ENCODE peak calls at places on chromosomes 3 and 15, in six cellular contexts. Y, R, C, I, Z and G are unnamed samples.

GRCh38 chr3:129486057-129487035 is 42.1 kb upstream of the RHO start:
- ATAC-seq in I (no peak), Z (no peak), R (no peak), Y (no peak), C (peak; percentile 65), G (no peak)

GRCh38 chr15:85955501-85956391 is 123.9 kb upstream of the AGBL1 start:
- ATAC-seq in R (no peak), Y (no peak), C (peak; percentile 84), I (no peak), Z (no peak), G (no peak)

GRCh38 chr15:70806992-70807712 is 43.8 kb upstream of the UACA start:
- ATAC-seq in Z (no peak), C (no peak), Y (no peak), I (no peak), R (peak; percentile 62), G (peak; percentile 51)

GRCh38 chr15:64552281-64552948 is 92.0 kb downstream of the ZNF609 start:
- ATAC-seq in R (no peak), I (peak; percentile 71), Y (no peak), C (peak; percentile 56), Z (peak; percentile 46), G (no peak)

GRCh38 chr3:123025642-123026521 is 1.7 kb downstream of the SEMA5B start:
- ATAC-seq in I (no peak), C (no peak), Y (no peak), Z (no peak), R (no peak), G (no peak)

GRCh38 chr15:70974004-70974832 is 81.6 kb downstream of the LRRC49 start:
- ATAC-seq in Y (no peak), C (no peak), R (no peak), Z (no peak), I (no peak), G (no peak)

GRCh38 chr3:8663177-8664061 is 18.8 kb upstream of the SSUH2 start:
- ATAC-seq in Z (peak; percentile 89), Y (peak; percentile 67), C (peak; percentile 56), I (peak; percentile 97), R (peak; percentile 59), G (no peak)

GRCh38 chr15:33735637-33736247 is 232.6 kb upstream of the CHRM5 start:
- ATAC-seq in Z (peak; percentile 86), I (peak; percentile 87), C (peak; percentile 72), Y (peak; percentile 82), R (no peak), G (no peak)

GRCh38 chr3:171837698-171838097 is 5.5 kb upstream of the TMEM212 start:
- ATAC-seq in C (no peak), Y (no peak), R (no peak), Z (no peak), I (no peak), G (no peak)

GRCh38 chr15:63357657-63358161 is 23.9 kb downstream of the CA12 start:
- ATAC-seq in Z (no peak), I (no peak), Y (no peak), R (no peak), C (no peak), G (no peak)

GRCh38 chr3:177835917-177836316 is 638.6 kb upstream of the TBL1XR1 start:
- ATAC-seq in Y (no peak), I (peak; percentile 37), R (peak; percentile 44), Z (no peak), C (no peak), G (peak; percentile 71)

GRCh38 chr3:10581716-10582115 is 76.3 kb upstream of the ATP2B2 start:
- ATAC-seq in Z (no peak), Y (no peak), I (no peak), R (no peak), C (no peak), G (no peak)

GRCh38 chr15:28913171-28913765 is 27.5 kb downstream of the APBA2 start:
- ATAC-seq in I (peak; percentile 21), R (no peak), C (no peak), Z (peak; percentile 86), Y (peak; percentile 41), G (peak; percentile 36)
- TF ChIP-seq CTCF in I (peak; percentile 11), R (no peak), C (no peak), Z (peak; percentile 16), Y (no peak), G (no peak)

DNA sequence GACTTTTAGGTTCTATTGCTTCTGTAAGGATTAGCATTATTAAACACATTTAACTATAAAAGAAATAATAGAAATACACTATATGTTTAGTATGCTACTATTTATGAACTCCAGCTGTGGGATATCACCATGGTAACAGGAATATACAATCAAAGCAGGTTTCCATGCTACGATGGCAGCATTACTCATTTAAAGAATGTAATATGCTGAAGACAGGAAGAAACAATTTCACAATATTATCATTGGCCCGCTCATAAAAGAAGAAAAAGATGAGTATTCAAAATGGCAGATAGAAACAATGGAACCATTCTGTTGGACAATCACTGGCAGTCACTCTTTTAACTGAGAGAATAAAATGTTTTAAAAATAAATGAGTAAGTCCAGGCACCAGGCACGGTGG is 153.4 kb downstream of the CBLB start:
- ATAC-seq in C (no peak), I (no peak), R (no peak), Z (no peak), Y (no peak), G (no peak)
- TF ChIP-seq EP300 in C (no peak), I (no peak), R (no peak), Z (no peak), Y (no peak), G (no peak)

GRCh38 chr15:95327661-95328060 is 1002.8 kb upstream of the NR2F2 start:
- ATAC-seq in Y (no peak), Z (no peak), I (no peak), R (no peak), C (no peak), G (no peak)
- H3K4me3 ChIP-seq in Y (no peak overlapping the region), Z (no peak overlapping the region), I (no peak overlapping the region), R (no peak overlapping the region), C (no peak overlapping the region), G (peak overlapping the region; percentile 60)

GRCh38 chr15:98614681-98615080 is 33.7 kb upstream of the IGF1R start:
- ATAC-seq in R (no peak), Z (no peak), C (no peak), Y (no peak), I (no peak), G (no peak)
- TF ChIP-seq CTCF in R (no peak), Z (no peak), C (no peak), Y (no peak), I (no peak), G (no peak)

GRCh38 chr15:96827981-96828380 is 497.5 kb downstream of the NR2F2 start:
- ATAC-seq in Y (no peak), C (no peak), Z (no peak), I (no peak), R (no peak), G (no peak)
- TF ChIP-seq EP300 in Y (no peak), C (no peak), Z (no peak), I (no peak), R (no peak), G (no peak)

DNA sequence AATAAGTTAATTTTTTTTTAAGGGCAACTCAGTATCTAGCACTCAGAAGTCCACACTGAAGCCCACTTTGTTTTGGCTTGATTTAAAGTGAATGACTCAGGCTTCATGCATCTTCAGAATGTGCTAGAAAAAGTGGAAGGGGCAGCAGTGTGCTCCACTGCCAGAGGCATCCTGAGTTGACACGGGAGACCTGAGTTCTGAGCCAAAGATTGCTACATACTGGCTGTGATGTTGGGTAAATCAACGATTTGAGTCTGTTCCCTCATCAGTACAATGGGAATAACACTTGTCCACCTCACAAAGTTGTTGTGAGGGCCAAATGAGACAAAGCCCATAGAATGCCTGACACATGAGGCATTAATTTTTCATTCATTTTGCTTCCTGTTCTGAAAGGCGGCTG is 19.0 kb downstream of the TMEM43 start:
- ATAC-seq in R (peak; percentile 80), I (no peak), C (no peak), Z (no peak), Y (peak; percentile 48), G (peak; percentile 85)
- H3K4me3 ChIP-seq in R (peak overlapping the region; percentile 7), I (no peak overlapping the region), C (no peak overlapping the region), Z (no peak overlapping the region), Y (peak overlapping the region; percentile 23), G (no peak overlapping the region)

DNA sequence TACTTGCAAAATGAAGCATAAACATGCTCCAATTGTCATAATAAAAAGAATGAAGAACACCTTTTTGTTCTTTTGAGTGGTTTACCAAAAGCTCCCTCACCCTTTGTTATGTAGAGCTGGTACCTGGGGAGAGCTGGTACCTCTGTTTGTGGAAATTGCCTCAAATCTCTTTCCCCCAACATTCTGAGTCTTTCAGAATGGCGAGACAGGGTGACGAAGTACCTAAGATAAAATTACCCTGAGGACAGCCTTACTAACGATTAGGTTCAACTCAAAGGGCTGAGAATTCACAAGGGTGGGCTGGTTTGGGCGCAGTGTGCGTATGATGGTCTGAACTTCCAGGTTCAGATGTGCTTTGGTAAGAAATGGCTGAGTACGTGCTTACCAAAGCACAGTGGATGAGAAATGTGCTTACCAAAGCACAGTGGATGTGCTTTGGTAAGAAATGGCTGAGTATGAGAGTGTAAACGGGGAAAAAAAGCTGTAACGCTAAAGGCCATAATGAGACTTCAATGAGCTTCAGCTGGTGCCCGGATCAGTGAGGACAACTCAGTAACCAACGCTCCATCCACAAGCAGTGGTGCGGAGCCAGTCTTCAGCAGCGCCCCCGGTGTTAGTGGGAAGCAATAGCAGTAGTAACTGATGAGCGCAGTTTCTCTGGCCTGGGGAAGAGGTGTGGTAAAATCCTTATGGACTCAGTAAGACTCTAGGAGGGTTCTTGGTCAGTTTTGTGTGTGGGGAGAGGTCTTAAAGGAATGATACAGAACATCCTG is 72.3 kb upstream of the LRIG1 start:
- ATAC-seq in I (peak; percentile 93), R (no peak), C (peak; percentile 57), Z (peak; percentile 90), Y (peak; percentile 39), G (no peak)
- TF ChIP-seq CTCF in I (peak; percentile 53), R (no peak), C (peak; percentile 40), Z (peak; percentile 59), Y (no peak), G (no peak)